ENCODE peak calls at places on chromosomes 6 and 20, in four cellular contexts. X, Y, T and G are unnamed samples.
A peak's percentile ranks its signal among the peaks of the same experiment; 100 is the strongest.

GRCh38 chr6:80003841-80004198 is 629 bp upstream of the TTK start:
- DNase-seq in T (no peak), X (peak; percentile 55), Y (no peak), G (no peak)

GRCh38 chr20:32655903-32656500 is 17.7 kb downstream of the C20orf203 start:
- DNase-seq in X (no peak), T (no peak), Y (no peak), G (no peak)

GRCh38 chr6:114058435-114058834 is 87.5 kb upstream of the HDAC2 start:
- DNase-seq in Y (no peak), T (no peak), X (no peak), G (no peak)

GRCh38 chr6:34462561-34462971 is 3.3 kb upstream of the PACSIN1 start:
- DNase-seq in X (peak; percentile 33), Y (no peak), T (peak; percentile 62), G (no peak)

GRCh38 chr20:4490045-4490444 is 231.7 kb upstream of the PRND start:
- DNase-seq in Y (no peak), X (no peak), T (no peak), G (no peak)

GRCh38 chr6:43274916-43275597 is 23.0 kb upstream of the SLC22A7 start:
- DNase-seq in T (no peak), Y (no peak), X (no peak), G (no peak)

GRCh38 chr20:23095504-23095903 is 9.4 kb upstream of the CD93 start:
- DNase-seq in T (no peak), X (no peak), Y (no peak), G (no peak)

GRCh38 chr6:53246924-53247323 is 98.3 kb upstream of the GCM1 start:
- DNase-seq in Y (no peak), T (no peak), X (no peak), G (no peak)

GRCh38 chr6:5497896-5498578 is 236.7 kb downstream of the FARS2 start:
- DNase-seq in Y (no peak), T (no peak), X (peak; percentile 42), G (no peak)

GRCh38 chr6:155014715-155015300 is 19.7 kb downstream of the TIAM2 start:
- DNase-seq in Y (no peak), T (no peak), X (peak; percentile 48), G (no peak)

GRCh38 chr20:48750376-48750775 is 77.4 kb downstream of the PREX1 start:
- DNase-seq in T (no peak), X (no peak), Y (no peak), G (no peak)

GRCh38 chr6:78599526-78599925 is 267.8 kb upstream of the IRAK1BP1 start:
- DNase-seq in X (no peak), Y (no peak), T (no peak), G (no peak)

GRCh38 chr6:134621858-134622257 is 303.9 kb upstream of the SGK1 start:
- DNase-seq in X (no peak), T (no peak), Y (peak; percentile 59), G (no peak)

GRCh38 chr6:163195721-163196691 is 218.5 kb upstream of the QKI start:
- DNase-seq in Y (no peak), X (no peak), T (no peak), G (no peak)

GRCh38 chr6:39426057-39426592 is 103.6 kb upstream of the KCNK16 start:
- DNase-seq in Y (no peak), T (no peak), X (peak; percentile 91), G (no peak)

GRCh38 chr6:47680056-47680455 is 18.3 kb upstream of the ADGRF4 start:
- DNase-seq in T (no peak), Y (no peak), X (no peak), G (no peak)

GRCh38 chr6:17881085-17881883 is 106.2 kb downstream of the KIF13A start:
- DNase-seq in Y (no peak), X (no peak), T (peak; percentile 24), G (no peak)

GRCh38 chr6:3280866-3281465 is 22.2 kb downstream of the PSMG4 start:
- DNase-seq in X (no peak), T (no peak), Y (peak; percentile 30), G (peak; percentile 70)

GRCh38 chr6:14814016-14814415 is 431.9 kb upstream of the JARID2 start:
- DNase-seq in T (no peak), Y (no peak), X (no peak), G (no peak)

GRCh38 chr6:137879301-137879700 is 12.2 kb downstream of the TNFAIP3 start:
- DNase-seq in T (no peak), Y (no peak), X (no peak), G (no peak)

GRCh38 chr20:8267009-8267408 is 134.9 kb downstream of the PLCB1 start:
- DNase-seq in Y (no peak), T (no peak), X (no peak), G (no peak)

GRCh38 chr6:147023581-147023980 is 180.6 kb upstream of the STXBP5 start:
- DNase-seq in T (no peak), X (no peak), Y (no peak), G (no peak)

GRCh38 chr6:112881828-112882227 is 534.7 kb downstream of the RFPL4B start:
- DNase-seq in Y (no peak), T (no peak), X (no peak), G (no peak)

GRCh38 chr6:89433637-89434499 is 916 bp downstream of the ANKRD6 start:
- DNase-seq in T (peak; percentile 22), Y (no peak), X (no peak), G (no peak)

GRCh38 chr6:72218125-72218524 is 331.8 kb downstream of the RIMS1 start:
- DNase-seq in Y (no peak), X (peak; percentile 34), T (no peak), G (peak; percentile 28)

GRCh38 chr6:107495196-107495643 is 5.3 kb downstream of the SOBP start:
- DNase-seq in Y (no peak), T (no peak), X (peak; percentile 76), G (no peak)

GRCh38 chr6:119179842-119180241 is 101.4 kb upstream of the FAM184A start:
- DNase-seq in X (no peak), T (no peak), Y (no peak), G (no peak)

GRCh38 chr20:17896247-17896723 is 72.3 kb downstream of the SNX5 start:
- DNase-seq in X (no peak), Y (no peak), T (no peak), G (no peak)

GRCh38 chr20:10763117-10763516 is 89.3 kb upstream of the JAG1 start:
- DNase-seq in Y (no peak), T (no peak), X (peak; percentile 36), G (no peak)

DNA sequence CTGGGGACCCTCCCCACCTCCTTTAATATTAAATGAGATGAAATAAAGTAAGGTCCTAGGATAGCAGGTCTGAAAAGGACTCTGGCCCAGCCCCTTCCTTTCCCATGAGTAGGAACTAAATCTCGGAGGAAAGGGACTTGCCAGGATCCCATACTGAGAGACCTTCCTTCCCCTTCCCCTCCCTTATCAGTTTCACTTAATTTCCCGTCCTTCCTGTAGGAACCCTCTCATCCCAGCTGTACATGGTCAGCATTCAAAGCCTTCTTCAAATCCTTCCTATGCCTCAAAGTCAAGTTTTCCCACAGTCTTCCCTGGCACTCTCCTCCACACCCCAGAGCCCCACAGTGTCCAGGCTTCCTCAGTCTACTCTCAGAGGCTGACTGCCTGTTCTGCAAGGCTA is 71.3 kb upstream of the MYL9 start:
- DNase-seq in T (no peak), X (no peak), Y (no peak), G (no peak)
- TF ChIP-seq CTCF in T (no peak), X (no peak), Y (no peak), G (no peak)

GRCh38 chr20:37406010-37406998 is 60.4 kb downstream of the SRC start:
- DNase-seq in Y (no peak), X (peak; percentile 25), T (peak; percentile 51), G (no peak)
- TF ChIP-seq CTCF in Y (no peak), X (no peak), T (no peak), G (no peak)

DNA sequence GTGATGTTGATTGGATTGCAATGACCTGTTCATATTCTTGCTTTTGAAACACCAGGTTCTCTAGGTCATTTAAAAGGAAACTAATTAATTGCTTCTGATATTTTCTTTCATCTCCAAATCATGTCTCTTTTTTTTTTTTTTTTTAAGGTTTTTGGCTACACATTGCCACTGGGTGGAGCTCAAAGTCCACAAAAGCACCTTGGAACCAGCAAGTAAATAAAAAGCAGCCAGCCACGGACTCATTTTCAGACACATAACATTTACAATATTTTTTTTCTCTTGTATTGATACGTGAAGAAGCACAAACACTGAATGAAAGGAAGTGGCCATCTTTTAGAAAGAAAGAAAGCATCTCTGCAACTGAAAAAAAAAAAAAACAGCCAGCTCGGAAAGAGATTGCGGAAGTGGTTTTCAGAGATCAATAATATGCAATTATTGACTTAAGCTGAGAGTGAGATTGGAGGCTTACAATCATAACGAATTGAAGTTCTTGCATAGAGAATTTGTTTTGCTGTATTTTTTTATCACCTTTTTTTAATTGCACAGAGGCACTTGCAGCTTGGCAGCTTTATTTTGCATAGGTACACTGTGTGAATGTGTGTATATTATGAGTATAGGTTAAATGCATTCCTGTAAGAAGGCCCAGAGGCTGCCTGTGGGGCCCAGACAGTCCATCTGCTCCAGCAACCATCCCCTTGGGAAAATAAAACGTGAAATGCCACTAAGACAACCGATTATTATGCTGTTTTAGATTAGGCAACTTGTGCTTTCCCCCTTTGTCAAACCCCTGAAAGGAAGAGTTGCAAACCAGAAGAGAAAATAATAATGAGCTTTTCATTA is 28.2 kb downstream of the CGA start:
- DNase-seq in Y (no peak), T (no peak), X (peak; percentile 79), G (no peak)
- TF ChIP-seq CTCF in Y (peak; percentile 79), T (peak; percentile 55), X (peak; percentile 45), G (peak; percentile 91)

GRCh38 chr6:110619275-110619908 is 143.0 kb upstream of the SLC22A16 start:
- DNase-seq in X (no peak), Y (no peak), T (no peak), G (no peak)

GRCh38 chr6:110620065-110620464 is 143.7 kb upstream of the SLC22A16 start:
- DNase-seq in Y (no peak), X (no peak), T (no peak), G (no peak)

GRCh38 chr6:110621061-110621460 is 144.6 kb upstream of the SLC22A16 start:
- DNase-seq in X (no peak), Y (no peak), T (no peak), G (no peak)

GRCh38 chr6:110617057-110617456 is 140.6 kb upstream of the SLC22A16 start:
- DNase-seq in Y (no peak), X (no peak), T (no peak), G (no peak)

DNA sequence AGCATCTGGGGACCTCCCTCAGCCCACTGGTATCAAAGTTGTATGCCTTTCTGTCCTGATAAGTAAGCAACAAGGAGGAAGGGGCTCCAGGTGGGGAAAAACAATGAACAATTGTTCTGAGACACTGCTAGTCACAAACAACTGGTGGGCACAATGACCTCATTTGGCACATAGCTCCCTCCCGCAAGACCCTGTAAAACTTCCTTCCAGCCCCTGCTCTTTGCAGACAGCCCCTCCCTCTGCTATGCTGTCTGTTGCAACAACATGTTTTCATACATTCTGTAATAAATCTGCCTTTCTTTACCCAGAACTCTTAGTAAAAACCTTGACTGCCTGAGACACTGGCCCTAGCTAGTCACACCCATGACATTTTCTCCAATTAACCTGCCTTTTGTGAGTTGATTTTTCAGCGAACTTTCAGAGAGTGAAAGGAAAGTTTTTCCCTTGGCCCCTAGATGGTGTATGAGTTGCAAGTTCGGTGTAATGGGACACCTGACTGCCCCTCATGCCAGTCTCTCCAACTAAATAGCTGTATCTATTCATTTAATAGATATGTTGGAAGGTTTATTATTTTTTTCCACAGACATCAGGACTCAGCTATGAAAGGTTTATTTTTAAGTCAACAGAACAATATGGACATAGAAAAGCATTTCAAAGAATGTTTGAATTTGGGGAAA is 142.3 kb upstream of the SLC22A16 start:
- DNase-seq in Y (no peak), T (no peak), X (peak; percentile 16), G (no peak)
- TF ChIP-seq CTCF in Y (peak; percentile 60), T (peak; percentile 47), X (peak; percentile 13), G (peak; percentile 68)

GRCh38 chr6:145042559-145042958 is 692.8 kb downstream of the EPM2A start:
- DNase-seq in X (no peak), T (no peak), Y (no peak), G (no peak)
- TF ChIP-seq CTCF in X (peak; percentile 6), T (no peak), Y (no peak), G (peak; percentile 28)

GRCh38 chr20:33685328-33686007 is 717 bp downstream of the E2F1 start:
- DNase-seq in X (no peak), Y (peak; percentile 86), T (no peak), G (no peak)
- TF ChIP-seq CTCF in X (no peak), Y (no peak), T (no peak), G (no peak)